ENCODE peak calls at places on chromosomes 13 and 19, in eight cellular contexts. X, I, F, T, R, H, L and Y are unnamed samples.

GRCh38 chr13:101785858-101786257 is 333.4 kb downstream of the ITGBL1 start:
- DNase-seq in T (no peak), L (peak), X (no peak), F (peak), I (peak), H (no peak), R (no peak), Y (no peak)

GRCh38 chr13:71252191-71252704 is 614.8 kb downstream of the DACH1 start:
- DNase-seq in H (no peak), L (no peak), F (no peak), R (no peak), T (no peak), I (no peak), X (no peak), Y (no peak)

GRCh38 chr19:6740589-6741348 is 1.3 kb downstream of the TRIP10 start:
- DNase-seq in H (peak), L (peak), T (peak), I (peak), F (no peak), R (no peak), X (peak), Y (no peak)

GRCh38 chr13:67416047-67416925 is 186.2 kb upstream of the PCDH9 start:
- DNase-seq in F (no peak), I (no peak), H (no peak), R (no peak), X (peak), L (peak), T (no peak), Y (peak)

GRCh38 chr13:35851238-35851814 is 279.9 kb downstream of the DCLK1 start:
- DNase-seq in H (no peak), L (no peak), F (no peak), T (no peak), X (no peak), I (no peak), R (no peak), Y (no peak)

GRCh38 chr13:97018029-97018819 is 23.9 kb upstream of the OXGR1 start:
- DNase-seq in F (no peak), T (peak), X (no peak), H (no peak), L (peak), R (no peak), I (no peak), Y (no peak)

GRCh38 chr19:33231511-33231910 is 5.9 kb upstream of the SLC7A10 start:
- DNase-seq in L (no peak), T (no peak), I (no peak), F (peak), R (peak), X (no peak), H (no peak), Y (no peak)

GRCh38 chr13:39422845-39423565 is 180.0 kb downstream of the LHFPL6 start:
- DNase-seq in R (no peak), X (no peak), F (no peak), L (no peak), H (no peak), I (no peak), T (no peak), Y (no peak)

GRCh38 chr13:20231839-20232555 is at the start of gene GJB6:
- DNase-seq in R (no peak), X (no peak), I (no peak), L (peak), F (no peak), H (no peak), T (no peak), Y (no peak)

GRCh38 chr19:55482967-55483671 is 1.9 kb upstream of the NAT14 start:
- DNase-seq in F (no peak), L (no peak), I (no peak), H (no peak), T (no peak), R (no peak), X (no peak), Y (no peak)

GRCh38 chr19:7869910-7870511 is 4.2 kb downstream of the PRR36 start:
- DNase-seq in F (no peak), R (no peak), L (peak), X (peak), I (no peak), T (peak), H (no peak), Y (no peak)

GRCh38 chr19:2014731-2015610 is 543 bp downstream of the BTBD2 start:
- DNase-seq in T (peak), H (no peak), X (peak), R (no peak), I (no peak), F (no peak), L (peak), Y (no peak)

GRCh38 chr19:13026478-13026999 is 31.3 kb downstream of the NFIX start:
- DNase-seq in L (no peak), T (no peak), F (no peak), R (no peak), I (no peak), X (no peak), H (no peak), Y (no peak)

DNA sequence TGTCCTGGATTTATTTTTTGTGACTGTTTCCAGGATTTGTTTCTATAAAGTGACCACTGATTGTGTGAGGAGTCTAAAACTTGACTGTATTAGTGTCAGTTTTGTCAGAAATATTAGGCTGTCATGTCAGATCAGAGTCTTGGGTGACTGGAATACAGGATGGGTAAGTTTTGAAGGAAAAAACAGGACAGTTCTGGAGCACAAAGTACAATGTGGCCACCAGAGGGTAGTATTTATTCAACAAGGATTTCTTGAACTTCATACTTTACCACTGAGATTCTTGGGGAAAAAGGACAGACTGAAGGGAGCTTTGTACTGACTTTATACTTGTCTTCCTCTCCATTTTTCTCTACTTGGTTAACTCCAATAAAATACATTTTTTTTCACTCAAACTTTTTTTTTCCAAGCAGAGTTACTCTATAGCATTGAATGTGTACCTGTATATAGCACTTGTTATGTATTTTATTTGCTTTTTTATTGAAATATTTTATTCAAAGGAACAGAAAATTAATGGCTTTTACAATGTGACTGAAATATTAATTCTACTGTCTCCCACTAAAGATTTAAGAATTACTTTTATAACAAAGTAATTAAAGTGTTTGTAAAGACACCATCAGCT is 51.1 kb downstream of the LMO7 start:
- DNase-seq in L (peak), I (no peak), X (no peak), R (no peak), T (no peak), H (no peak), F (no peak), Y (no peak)
- TF ChIP-seq CTCF in L (peak), I (peak), X (peak), R (peak), T (peak), H (peak), F (peak), Y (peak)

GRCh38 chr19:49614096-49614857 is 23.3 kb downstream of the PRR12 start:
- DNase-seq in R (peak), F (no peak), L (no peak), I (no peak), H (no peak), X (no peak), T (no peak), Y (no peak)
- TF ChIP-seq CTCF in R (peak), F (no peak), L (peak), I (no peak), H (no peak), X (no peak), T (no peak), Y (no peak)

DNA sequence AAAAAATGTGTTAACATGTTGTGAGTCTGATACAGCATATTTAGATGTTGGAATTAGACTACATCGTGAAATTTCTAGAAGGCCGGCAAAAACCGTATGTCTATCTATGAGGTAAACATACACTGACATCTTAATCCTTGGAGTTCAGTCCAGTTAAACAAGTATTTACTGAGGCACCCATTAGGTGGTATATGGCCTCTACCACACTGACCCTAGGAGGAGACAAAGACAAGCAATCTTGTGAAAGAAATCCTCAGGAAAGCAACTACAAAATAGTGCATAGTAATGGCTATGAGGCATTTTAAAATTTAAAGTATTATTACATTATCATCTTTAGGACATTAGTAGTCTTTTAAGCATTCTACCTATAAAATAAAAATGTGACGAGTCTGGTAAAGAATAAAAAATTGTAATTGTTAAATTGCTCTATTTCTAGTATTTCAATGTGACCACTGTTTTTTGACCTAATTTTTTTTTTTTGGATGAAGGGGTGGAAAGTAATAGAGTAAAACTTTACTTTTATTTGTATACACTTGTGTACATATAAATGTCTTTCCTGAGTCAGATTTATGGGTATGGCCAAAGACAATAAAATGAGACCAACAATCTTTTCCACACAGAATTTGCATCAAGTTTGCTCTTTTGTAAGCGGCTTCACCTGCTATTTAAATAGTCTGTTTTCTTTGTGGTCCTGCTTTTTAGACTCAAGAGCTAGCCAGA is 50.5 kb downstream of the KATNAL1 start:
- DNase-seq in L (no peak), H (no peak), T (no peak), I (no peak), F (no peak), R (no peak), X (no peak), Y (no peak)
- TF ChIP-seq CTCF in L (peak), H (peak), T (no peak), I (no peak), F (peak), R (peak), X (no peak), Y (no peak)

GRCh38 chr19:49188626-49189200 is 31.1 kb downstream of the TRPM4 start:
- DNase-seq in F (no peak), I (no peak), L (no peak), T (no peak), R (no peak), H (no peak), X (peak), Y (no peak)
- TF ChIP-seq CTCF in F (no peak), I (no peak), L (no peak), T (no peak), R (no peak), H (no peak), X (no peak), Y (no peak)

GRCh38 chr19:16185123-16185924 is at the start of gene FAM32A:
- DNase-seq in H (peak), I (peak), T (peak), F (peak), L (peak), R (peak), X (peak), Y (peak)

GRCh38 chr19:16190198-16190597 is 5.0 kb downstream of the FAM32A start:
- DNase-seq in F (no peak), I (no peak), L (no peak), X (peak), R (no peak), T (no peak), H (no peak), Y (no peak)

GRCh38 chr19:16188521-16188920 is 3.3 kb downstream of the FAM32A start:
- DNase-seq in T (no peak), X (peak), R (no peak), F (no peak), H (no peak), I (no peak), L (no peak), Y (no peak)

GRCh38 chr19:16184665-16185122 is 516 bp upstream of the FAM32A start:
- DNase-seq in X (no peak), T (no peak), F (no peak), R (no peak), L (no peak), H (no peak), I (no peak), Y (no peak)

DNA sequence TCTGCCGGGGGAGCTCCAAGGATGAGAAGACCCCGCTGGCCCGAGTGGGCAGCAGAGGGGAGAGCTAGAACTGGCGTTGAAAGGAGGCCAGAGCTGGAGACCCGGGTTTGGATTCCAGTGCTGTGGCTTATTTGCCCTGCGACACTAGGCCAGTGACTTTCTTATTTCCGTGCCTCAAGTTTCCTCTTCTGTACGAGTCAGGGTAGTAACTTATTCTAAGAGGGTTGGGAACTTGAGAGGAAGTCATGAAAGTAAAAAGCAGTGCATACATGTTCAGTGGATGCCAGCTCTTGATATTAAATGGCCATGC is 670 bp downstream of the FAM32A start:
- DNase-seq in L (peak), H (no peak), R (no peak), F (no peak), I (no peak), T (no peak), X (no peak), Y (no peak)
- TF ChIP-seq CTCF in L (peak), H (peak), R (peak), F (peak), I (peak), T (no peak), X (no peak), Y (no peak)